ENCODE peak calls at places on chromosome 4, in five cellular contexts. K, Y, M, J and A are unnamed samples.

GRCh38 chr4:82792912-82793649 is 5.5 kb downstream of the SCD5 start:
- DNase-seq in K (no peak), Y (no peak), M (no peak), J (no peak), A (no peak)

GRCh38 chr4:168955674-168956073 is 54.4 kb downstream of the CBR4 start:
- DNase-seq in K (peak), Y (no peak), M (no peak), J (no peak), A (no peak)

GRCh38 chr4:55654131-55654530 is 18.0 kb upstream of the NMU start:
- DNase-seq in K (no peak), Y (no peak), M (no peak), J (no peak), A (no peak)

GRCh38 chr4:88010921-88011320 is 3.5 kb downstream of the PKD2 start:
- DNase-seq in K (peak), Y (no peak), M (no peak), J (no peak), A (no peak)

GRCh38 chr4:95362906-95363578 is 185.7 kb downstream of the UNC5C start:
- DNase-seq in K (peak), Y (no peak), M (peak), J (peak), A (no peak)

GRCh38 chr4:161121451-161121850 is 1042.3 kb downstream of the FSTL5 start:
- DNase-seq in K (no peak), Y (no peak), M (no peak), J (no peak), A (no peak)

GRCh38 chr4:185283723-185284122 is 74.3 kb downstream of the SNX25 start:
- DNase-seq in K (peak), Y (no peak), M (no peak), J (peak), A (no peak)

GRCh38 chr4:166318810-166319525 is 445.9 kb downstream of the TLL1 start:
- DNase-seq in K (peak), Y (no peak), M (peak), J (peak), A (no peak)

GRCh38 chr4:89158884-89159503 is 47.7 kb downstream of the TIGD2 start:
- DNase-seq in K (peak), Y (peak), M (peak), J (peak), A (no peak)

GRCh38 chr4:23959401-23960148 is 69.7 kb upstream of the PPARGC1A start:
- DNase-seq in K (no peak), Y (no peak), M (no peak), J (no peak), A (no peak)

GRCh38 chr4:121688696-121689095 is 8.1 kb downstream of the ANXA5 start:
- DNase-seq in K (no peak), Y (no peak), M (no peak), J (no peak), A (no peak)

GRCh38 chr4:158172196-158172557 is 648 bp downstream of the GASK1B start:
- DNase-seq in K (peak), Y (no peak), M (no peak), J (peak), A (no peak)

GRCh38 chr4:156169861-156170260 is 216.2 kb upstream of the CTSO start:
- DNase-seq in K (no peak), Y (no peak), M (no peak), J (no peak), A (no peak)

GRCh38 chr4:3364634-3365314 is 72.0 kb downstream of the RGS12 start:
- DNase-seq in K (no peak), Y (no peak), M (no peak), J (no peak), A (no peak)

GRCh38 chr4:104899863-104900262 is 246.8 kb upstream of the TET2 start:
- DNase-seq in K (no peak), Y (no peak), M (no peak), J (no peak), A (no peak)

GRCh38 chr4:89814362-89814761 is 22.6 kb downstream of the SNCA start:
- DNase-seq in K (no peak), Y (no peak), M (no peak), J (no peak), A (no peak)

GRCh38 chr4:71162386-71162785 is 168.9 kb downstream of the DCK start:
- DNase-seq in K (no peak), Y (no peak), M (no peak), J (no peak), A (no peak)

GRCh38 chr4:16516796-16517413 is 290.6 kb upstream of the TAPT1 start:
- DNase-seq in K (peak), Y (peak), M (no peak), J (peak), A (no peak)

GRCh38 chr4:88705223-88705622 is 7.6 kb upstream of the NAP1L5 start:
- DNase-seq in K (no peak), Y (no peak), M (no peak), J (no peak), A (no peak)

GRCh38 chr4:6933691-6934430 is 24.2 kb downstream of the TBC1D14 start:
- DNase-seq in K (no peak), Y (no peak), M (no peak), J (no peak), A (no peak)

GRCh38 chr4:70651864-70652506 is 14.3 kb downstream of the JCHAIN start:
- DNase-seq in K (peak), Y (no peak), M (peak), J (peak), A (no peak)

GRCh38 chr4:18318682-18319410 is 297.3 kb upstream of the LCORL start:
- DNase-seq in K (peak), Y (peak), M (no peak), J (peak), A (no peak)

GRCh38 chr4:14431155-14432134 is 570.8 kb upstream of the CPEB2 start:
- DNase-seq in K (no peak), Y (no peak), M (no peak), J (no peak), A (no peak)

GRCh38 chr4:25235401-25235800 is 1.6 kb downstream of the PI4K2B start:
- DNase-seq in K (peak), Y (no peak), M (no peak), J (no peak), A (no peak)

GRCh38 chr4:74516321-74516720 is 71.4 kb downstream of the AREG start:
- DNase-seq in K (peak), Y (no peak), M (no peak), J (peak), A (no peak)

GRCh38 chr4:187294861-187295260 is 571.2 kb upstream of the FAT1 start:
- DNase-seq in K (peak), Y (no peak), M (no peak), J (peak), A (no peak)

GRCh38 chr4:115110191-115111166 is 2.9 kb downstream of the NDST4 start:
- DNase-seq in K (no peak), Y (no peak), M (no peak), J (no peak), A (no peak)

GRCh38 chr4:41852229-41852628 is 83.0 kb upstream of the TMEM33 start:
- DNase-seq in K (no peak), Y (no peak), M (no peak), J (no peak), A (no peak)

GRCh38 chr4:157170321-157170720 is 50.2 kb upstream of the GRIA2 start:
- DNase-seq in K (peak), Y (no peak), M (no peak), J (no peak), A (no peak)

DNA sequence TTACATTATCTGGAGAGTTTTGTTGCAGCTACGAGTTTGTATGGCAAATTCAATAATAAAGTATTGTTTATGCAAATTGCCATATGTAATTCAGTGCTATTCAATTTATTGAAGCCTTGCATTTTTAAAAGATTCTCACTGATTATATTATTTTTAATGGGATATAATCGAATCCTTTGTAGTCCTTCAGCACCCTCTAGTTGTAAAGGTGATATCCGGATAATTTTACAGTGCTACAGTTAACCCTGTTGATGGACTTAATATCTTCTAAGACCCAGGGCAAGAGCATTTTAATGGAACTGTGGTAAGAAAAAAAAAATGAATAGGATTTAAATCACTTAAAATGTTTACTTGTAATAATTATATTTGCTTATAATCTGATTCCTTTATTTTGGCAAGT is 48.5 kb upstream of the GRIA2 start:
- DNase-seq in K (peak), Y (no peak), M (peak), J (peak), A (no peak)
- TF ChIP-seq CTCF in K (peak), Y (no peak), M (peak), J (peak), A (no peak)

GRCh38 chr4:178086324-178086723 is 644.1 kb upstream of the AGA start:
- DNase-seq in K (no peak), Y (no peak), M (peak), J (no peak), A (no peak)
- TF ChIP-seq CTCF in K (no peak), Y (no peak), M (no peak), J (no peak), A (no peak)

DNA sequence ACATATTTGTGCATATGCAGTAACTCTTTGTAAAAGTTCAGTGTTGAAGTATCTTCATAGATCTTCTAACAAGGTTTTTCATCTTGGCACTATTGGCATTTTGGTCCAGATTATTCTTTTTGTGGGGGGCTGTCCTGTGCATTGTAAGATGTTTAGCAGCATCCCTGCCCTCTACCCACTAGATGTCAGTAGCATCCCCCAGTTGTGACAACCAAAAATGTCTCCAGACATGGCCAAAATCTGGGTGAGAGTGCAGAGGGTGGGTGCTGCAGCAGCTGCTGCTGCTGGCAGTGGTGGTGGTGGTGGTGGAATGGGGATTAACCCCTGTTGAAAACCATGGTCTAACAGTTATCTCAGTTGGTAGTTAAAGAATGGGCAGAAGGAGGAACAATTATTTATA is 370.0 kb downstream of the GPAT3 start:
- DNase-seq in K (no peak), Y (no peak), M (peak), J (no peak), A (no peak)
- TF ChIP-seq CTCF in K (peak), Y (no peak), M (no peak), J (no peak), A (no peak)

GRCh38 chr4:1310796-1311715 is 21.4 kb downstream of the MAEA start:
- DNase-seq in K (no peak), Y (no peak), M (no peak), J (no peak), A (no peak)
- TF ChIP-seq CTCF in K (no peak), Y (no peak), M (no peak), J (no peak), A (no peak)

GRCh38 chr4:92012899-92013867 is 290.6 kb upstream of the GRID2 start:
- DNase-seq in K (no peak), Y (no peak), M (peak), J (peak), A (no peak)
- TF ChIP-seq CTCF in K (no peak), Y (no peak), M (no peak), J (peak), A (no peak)

DNA sequence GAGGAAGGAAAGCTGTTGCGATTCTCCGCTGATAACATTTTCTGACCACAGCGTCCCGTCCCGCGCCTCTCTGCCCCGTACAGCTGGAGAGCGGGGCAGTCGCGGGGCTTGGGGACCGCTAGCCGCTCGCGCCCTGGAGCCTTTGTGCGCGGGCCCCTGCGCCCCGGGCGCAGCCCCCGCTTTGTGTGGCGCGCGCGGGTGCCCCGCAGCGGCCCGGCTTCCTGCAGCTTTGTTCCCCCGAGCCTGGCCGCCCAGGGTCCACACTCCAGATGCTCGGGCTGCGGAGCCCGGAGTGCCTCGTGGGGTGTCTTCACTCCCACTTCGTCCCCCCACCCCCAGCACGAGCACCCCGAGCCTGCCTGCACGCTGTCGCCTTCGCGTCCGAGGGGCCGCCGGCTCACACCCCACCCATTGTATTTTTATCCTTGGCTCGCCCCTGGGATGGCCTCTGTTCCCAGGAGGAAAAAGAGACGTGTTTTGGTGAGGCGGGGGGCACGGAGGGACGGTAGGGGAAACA is 535 bp downstream of the TMEM131L start:
- DNase-seq in K (no peak), Y (no peak), M (no peak), J (no peak), A (no peak)
- TF ChIP-seq CTCF in K (no peak), Y (no peak), M (no peak), J (no peak), A (no peak)

DNA sequence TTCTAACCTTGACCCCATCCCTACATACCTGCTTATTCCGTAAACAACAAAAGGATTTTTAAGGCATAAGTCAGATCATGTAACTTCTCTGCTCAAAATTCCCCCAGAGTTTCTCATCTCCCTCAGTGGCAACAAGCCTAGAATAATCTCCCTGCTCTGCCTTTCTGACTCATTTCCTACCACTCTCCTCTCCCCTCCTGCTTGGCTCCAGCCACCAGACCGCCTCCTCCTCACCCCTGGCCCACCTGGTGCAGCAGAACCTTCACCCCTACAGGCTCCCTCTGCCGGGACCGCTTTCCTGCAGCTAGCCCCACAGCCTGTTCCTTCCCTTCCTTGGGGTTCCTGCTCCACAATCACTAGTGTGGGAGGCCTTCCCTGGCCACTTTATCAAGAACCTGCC is 32.1 kb downstream of the TSPAN5 start:
- DNase-seq in K (peak), Y (no peak), M (peak), J (peak), A (no peak)
- TF ChIP-seq CTCF in K (peak), Y (no peak), M (no peak), J (peak), A (no peak)

GRCh38 chr4:33060873-33061542 is 2340.8 kb downstream of the PCDH7 start:
- DNase-seq in K (peak), Y (peak), M (peak), J (peak), A (no peak)
- TF ChIP-seq CTCF in K (peak), Y (peak), M (peak), J (peak), A (no peak)

GRCh38 chr4:40303751-40304150 is 31.4 kb upstream of the CHRNA9 start:
- DNase-seq in K (no peak), Y (no peak), M (no peak), J (no peak), A (no peak)
- TF ChIP-seq CTCF in K (no peak), Y (no peak), M (no peak), J (no peak), A (no peak)

GRCh38 chr4:106898621-106899230 is 137.4 kb downstream of the DKK2 start:
- DNase-seq in K (peak), Y (peak), M (peak), J (peak), A (no peak)
- TF ChIP-seq CTCF in K (peak), Y (peak), M (peak), J (peak), A (no peak)